ENCODE peak calls at places on chromosomes 1 and 21, in nine cellular contexts. H is A549, P is stomach, L is Peyer's patch, D is sigmoid colon, E is vagina, A is adrenal gland, M is right lobe of liver, G is GM12891. Z is an unnamed sample.
A peak's percentile ranks its signal among the peaks of the same experiment; 100 is the strongest.

GRCh38 chr1:57312869-57313268 is 111.0 kb downstream of the DAB1 start:
- DNase-seq in H (no peak), P (no peak), L (no peak), D (no peak), E (no peak), A (no peak), M (no peak), G (no peak), Z (no peak)

GRCh38 chr1:173603056-173603591 is at the start of gene SLC9C2:
- DNase-seq in H (no peak), P (peak; percentile 46), L (no peak), D (no peak), E (no peak), A (peak; percentile 82), M (no peak), G (no peak), Z (no peak)

GRCh38 chr21:14900058-14900457 is 164.7 kb downstream of the NRIP1 start:
- DNase-seq in H (no peak), P (no peak), L (no peak), D (no peak), E (no peak), A (no peak), M (no peak), G (no peak), Z (peak; percentile 22)

GRCh38 chr21:27700974-27701614 is 734.2 kb upstream of the ADAMTS5 start:
- DNase-seq in H (peak; percentile 2), P (peak; percentile 86), L (peak; percentile 77), D (peak; percentile 91), E (no peak), A (peak; percentile 94), M (peak; percentile 74), G (peak; percentile 3), Z (peak; percentile 47)

GRCh38 chr1:201481004-201481380 is 12.0 kb upstream of the PHLDA3 start:
- DNase-seq in H (no peak), P (no peak), L (no peak), D (no peak), E (no peak), A (no peak), M (no peak), G (no peak), Z (no peak)

GRCh38 chr1:64038965-64039926 is 164.2 kb upstream of the UBE2U start:
- DNase-seq in H (peak; percentile 38), P (peak; percentile 36), L (no peak), D (peak; percentile 77), E (no peak), A (peak; percentile 74), M (no peak), G (no peak), Z (peak; percentile 40)

GRCh38 chr1:171245458-171246064 is 2.7 kb upstream of the FMO1 start:
- DNase-seq in H (peak; percentile 58), P (no peak), L (no peak), D (no peak), E (no peak), A (peak; percentile 60), M (no peak), G (peak; percentile 21), Z (no peak)

GRCh38 chr21:42388740-42389448 is 7.0 kb downstream of the TMPRSS3 start:
- DNase-seq in H (no peak), P (peak; percentile 70), L (peak; percentile 59), D (peak; percentile 22), E (no peak), A (no peak), M (peak; percentile 27), G (no peak), Z (no peak)

GRCh38 chr1:168960595-168960994 is 145.9 kb upstream of the ATP1B1 start:
- DNase-seq in H (no peak), P (no peak), L (no peak), D (no peak), E (no peak), A (no peak), M (no peak), G (no peak), Z (no peak)

GRCh38 chr21:46188226-46189212 is 4.3 kb upstream of the SPATC1L start:
- DNase-seq in H (peak; percentile 49), P (no peak), L (no peak), D (peak; percentile 86), E (peak; percentile 94), A (peak; percentile 93), M (no peak), G (no peak), Z (peak; percentile 33)

GRCh38 chr1:23801338-23801748 is 789 bp upstream of the GALE start:
- DNase-seq in H (no peak), P (peak; percentile 49), L (peak; percentile 62), D (no peak), E (no peak), A (no peak), M (peak; percentile 82), G (no peak), Z (no peak)

GRCh38 chr1:34655206-34655909 is 99.5 kb upstream of the GJB5 start:
- DNase-seq in H (no peak), P (no peak), L (no peak), D (no peak), E (no peak), A (no peak), M (no peak), G (no peak), Z (no peak)

GRCh38 chr1:224434447-224435317 is at the start of gene WDR26:
- DNase-seq in H (peak; percentile 96), P (peak; percentile 84), L (peak; percentile 86), D (peak; percentile 90), E (no peak), A (peak; percentile 86), M (peak; percentile 88), G (peak; percentile 89), Z (peak; percentile 77)

GRCh38 chr1:234617135-234617985 is 7.4 kb upstream of the IRF2BP2 start:
- DNase-seq in H (no peak), P (no peak), L (no peak), D (no peak), E (no peak), A (no peak), M (peak; percentile 65), G (no peak), Z (no peak)

GRCh38 chr1:41689596-41689995 is 205.1 kb upstream of the EDN2 start:
- DNase-seq in H (no peak), P (no peak), L (no peak), D (no peak), E (no peak), A (no peak), M (no peak), G (no peak), Z (no peak)

GRCh38 chr21:41684381-41685245 is 82.2 kb downstream of the RIPK4 start:
- DNase-seq in H (peak; percentile 40), P (peak; percentile 74), L (peak; percentile 45), D (no peak), E (no peak), A (no peak), M (no peak), G (no peak), Z (peak; percentile 70)

GRCh38 chr1:19762175-19762779 is 37.4 kb downstream of the TMCO4 start:
- DNase-seq in H (peak; percentile 67), P (peak; percentile 35), L (peak; percentile 60), D (no peak), E (no peak), A (peak; percentile 61), M (no peak), G (peak; percentile 50), Z (no peak)

GRCh38 chr21:39387461-39388037 is 38.7 kb upstream of the HMGN1 start:
- DNase-seq in H (peak; percentile 82), P (peak; percentile 92), L (peak; percentile 88), D (peak; percentile 95), E (peak; percentile 93), A (peak; percentile 95), M (peak; percentile 94), G (peak; percentile 96), Z (peak; percentile 87)

DNA sequence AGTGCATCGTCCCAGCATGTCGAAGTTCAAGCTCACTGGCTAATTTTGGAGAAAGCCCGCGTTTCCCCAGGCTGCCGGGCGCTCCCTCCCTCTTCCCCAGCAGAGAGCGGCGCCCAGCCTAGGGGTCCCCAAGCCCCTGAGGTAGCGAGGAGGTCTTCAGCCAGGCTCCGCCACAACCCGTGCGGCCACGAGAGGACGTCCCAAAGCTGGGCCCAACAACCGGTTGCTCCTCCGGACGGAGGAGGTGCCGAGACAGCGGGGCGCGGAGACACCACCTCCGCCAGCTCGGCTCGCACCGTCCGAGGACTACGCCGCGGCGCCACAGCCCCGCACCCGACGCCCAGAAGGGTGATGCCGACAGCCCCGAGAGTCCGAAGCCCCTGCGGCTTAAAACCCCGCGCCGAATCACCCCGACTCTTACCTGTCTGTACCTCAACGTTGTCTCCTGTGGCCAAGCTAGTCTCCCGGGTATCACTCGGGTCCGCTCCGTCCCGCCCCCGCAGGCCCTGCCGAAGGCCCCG is at the start of gene DENND2C:
- DNase-seq in H (no peak), P (no peak), L (no peak), D (no peak), E (no peak), A (no peak), M (no peak), G (no peak), Z (no peak)
- TF ChIP-seq POLR2A in H (no peak), P (no peak), L (no peak), D (no peak), E (no peak), A (no peak), M (no peak), G (no peak), Z (no peak)

GRCh38 chr1:1314678-1315335 is 6.4 kb downstream of the PUSL1 start:
- DNase-seq in H (no peak), P (no peak), L (no peak), D (no peak), E (no peak), A (no peak), M (no peak), G (no peak), Z (no peak)
- TF ChIP-seq POLR2A in H (no peak), P (no peak), L (no peak), D (no peak), E (no peak), A (no peak), M (no peak), G (no peak), Z (no peak)

GRCh38 chr1:94237291-94238226 is at the start of gene ARHGAP29:
- DNase-seq in H (peak; percentile 48), P (peak; percentile 88), L (peak; percentile 89), D (peak; percentile 87), E (no peak), A (peak; percentile 68), M (peak; percentile 93), G (peak; percentile 30), Z (peak; percentile 55)
- TF ChIP-seq POLR2A in H (peak; percentile 81), P (no peak), L (no peak), D (no peak), E (peak; percentile 77), A (peak; percentile 31), M (peak; percentile 99), G (no peak), Z (peak; percentile 83)

DNA sequence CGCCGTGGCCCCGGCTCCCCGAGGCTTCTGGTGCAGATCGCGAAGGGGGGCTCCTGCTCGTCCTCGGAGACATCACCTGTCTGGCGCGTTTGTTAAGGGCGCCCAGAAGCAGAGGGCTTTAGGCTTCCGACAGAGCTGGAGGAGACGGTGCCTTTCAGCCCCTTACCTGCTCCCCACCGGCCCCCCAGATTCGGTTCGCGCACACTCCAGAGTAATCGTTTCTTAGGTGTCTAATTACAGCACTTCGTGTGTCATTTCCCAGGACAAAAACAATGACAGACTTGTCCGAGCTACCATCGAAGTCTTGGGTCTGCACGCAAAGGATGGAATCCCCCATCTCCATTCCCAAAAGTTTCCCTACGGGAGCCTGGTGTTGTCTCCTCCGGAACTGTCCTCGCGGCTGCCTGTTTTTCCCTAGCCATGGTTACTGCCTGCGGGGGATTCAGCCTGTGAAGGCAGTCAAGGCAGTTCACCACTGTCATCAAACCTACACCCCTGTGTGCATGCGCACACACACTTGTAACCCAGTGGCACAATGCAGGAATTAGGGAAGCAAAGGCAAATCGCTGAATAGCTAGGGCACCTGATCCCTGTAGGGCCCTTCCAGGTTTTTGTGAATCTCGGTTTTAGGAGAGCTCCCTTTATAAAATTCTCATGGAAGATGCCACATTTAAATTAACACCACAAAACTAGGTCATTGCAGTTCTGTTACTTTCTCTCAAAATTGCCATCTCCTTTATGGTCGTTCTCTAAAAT is 738 bp upstream of the CDC42BPA start:
- DNase-seq in H (peak; percentile 51), P (peak; percentile 38), L (no peak), D (peak; percentile 76), E (no peak), A (peak; percentile 80), M (no peak), G (no peak), Z (peak; percentile 29)
- TF ChIP-seq POLR2A in H (no peak), P (no peak), L (no peak), D (no peak), E (no peak), A (no peak), M (no peak), G (no peak), Z (peak; percentile 32)